ENCODE peak calls at places on chromosome 12, in six cellular contexts. L is ovary, T is HCT116, A is esophagus squamous epithelium, Z is IMR-90, K is endothelial cell of umbilical vein. Q is an unnamed sample. For H3K36me3, the result is how much of the 10 kb centered on the place peaks cover.

GRCh38 chr12:54658306-54659264 is 10.4 kb upstream of the DCD start:
- DNase-seq in L (no peak), T (peak), A (no peak), Z (peak), K (peak), Q (no peak)

GRCh38 chr12:94261119-94261518 is 112.7 kb downstream of the PLXNC1 start:
- DNase-seq in L (no peak), T (no peak), A (no peak), Z (no peak), K (no peak), Q (no peak)

GRCh38 chr12:96263449-96263902 is 69.3 kb downstream of the ELK3 start:
- DNase-seq in L (no peak), T (no peak), A (no peak), Z (peak), K (peak), Q (no peak)

GRCh38 chr12:54890339-54890738 is 36.0 kb downstream of the MUCL1 start:
- DNase-seq in L (no peak), T (no peak), A (no peak), Z (no peak), K (no peak), Q (no peak)

GRCh38 chr12:25416516-25416915 is 136.6 kb downstream of the LMNTD1 start:
- DNase-seq in L (no peak), T (no peak), A (no peak), Z (no peak), K (no peak), Q (no peak)

GRCh38 chr12:25979059-25979458 is 20.6 kb downstream of the RASSF8 start:
- DNase-seq in L (no peak), T (no peak), A (no peak), Z (no peak), K (no peak), Q (no peak)

GRCh38 chr12:60693019-60693626 is 1097.3 kb downstream of the SLC16A7 start:
- DNase-seq in L (no peak), T (no peak), A (no peak), Z (peak), K (no peak), Q (no peak)

GRCh38 chr12:75481774-75482173 is 1.2 kb downstream of the GLIPR1 start:
- DNase-seq in L (no peak), T (no peak), A (no peak), Z (peak), K (no peak), Q (no peak)

GRCh38 chr12:68565391-68565903 is 45.3 kb upstream of the RAP1B start:
- DNase-seq in L (no peak), T (no peak), A (no peak), Z (peak), K (peak), Q (no peak)

GRCh38 chr12:8779281-8779680 is 43.1 kb upstream of the A2ML1 start:
- DNase-seq in L (no peak), T (no peak), A (no peak), Z (no peak), K (peak), Q (no peak)

GRCh38 chr12:8771072-8771471 is 51.3 kb upstream of the A2ML1 start:
- DNase-seq in L (no peak), T (no peak), A (no peak), Z (no peak), K (no peak), Q (no peak)

GRCh38 chr12:8770499-8770898 is 51.9 kb upstream of the A2ML1 start:
- DNase-seq in L (no peak), T (no peak), A (no peak), Z (no peak), K (no peak), Q (no peak)

DNA sequence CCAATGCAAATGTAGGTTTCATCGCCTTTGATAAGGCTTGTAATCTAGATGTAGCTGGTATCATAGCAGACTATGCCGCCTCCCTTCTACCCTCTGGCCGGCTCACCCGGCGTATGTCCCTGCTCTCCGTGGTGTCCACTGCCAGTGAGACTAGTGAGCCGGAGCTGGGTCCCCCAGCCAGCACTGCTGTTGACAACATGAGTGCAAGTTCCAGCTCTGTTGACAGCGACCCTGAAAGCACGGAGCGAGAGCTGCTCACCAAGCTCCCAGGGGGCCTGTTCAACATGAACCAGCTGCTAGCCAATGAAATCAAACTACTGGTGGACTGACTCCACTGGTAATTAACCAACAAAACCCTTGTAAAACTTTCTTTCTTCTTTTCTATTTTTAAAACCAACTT is 49.0 kb upstream of the A2ML1 start:
- DNase-seq in L (no peak), T (no peak), A (no peak), Z (no peak), K (no peak), Q (no peak)
- TF ChIP-seq POLR2A in L (no peak), T (no peak), A (no peak), Z (no peak), K (no peak), Q (no peak)

GRCh38 chr12:12562016-12562483 is 613 bp downstream of the DUSP16 start:
- DNase-seq in L (peak), T (no peak), A (no peak), Z (peak), K (peak), Q (no peak)
- H3K36me3 ChIP-seq in L (under half), T (under half), A (under half), Z (under half), K (under half), Q (under half)

GRCh38 chr12:70659077-70659606 is 21.9 kb upstream of the PTPRB start:
- DNase-seq in L (no peak), T (no peak), A (no peak), Z (no peak), K (no peak), Q (no peak)

GRCh38 chr12:70657621-70658286 is 20.5 kb upstream of the PTPRB start:
- DNase-seq in L (no peak), T (no peak), A (no peak), Z (no peak), K (no peak), Q (no peak)

GRCh38 chr12:70661762-70662161 is 24.5 kb upstream of the PTPRB start:
- DNase-seq in L (no peak), T (no peak), A (no peak), Z (peak), K (peak), Q (no peak)

GRCh38 chr12:70660002-70660604 is 22.9 kb upstream of the PTPRB start:
- DNase-seq in L (no peak), T (no peak), A (no peak), Z (no peak), K (no peak), Q (no peak)

DNA sequence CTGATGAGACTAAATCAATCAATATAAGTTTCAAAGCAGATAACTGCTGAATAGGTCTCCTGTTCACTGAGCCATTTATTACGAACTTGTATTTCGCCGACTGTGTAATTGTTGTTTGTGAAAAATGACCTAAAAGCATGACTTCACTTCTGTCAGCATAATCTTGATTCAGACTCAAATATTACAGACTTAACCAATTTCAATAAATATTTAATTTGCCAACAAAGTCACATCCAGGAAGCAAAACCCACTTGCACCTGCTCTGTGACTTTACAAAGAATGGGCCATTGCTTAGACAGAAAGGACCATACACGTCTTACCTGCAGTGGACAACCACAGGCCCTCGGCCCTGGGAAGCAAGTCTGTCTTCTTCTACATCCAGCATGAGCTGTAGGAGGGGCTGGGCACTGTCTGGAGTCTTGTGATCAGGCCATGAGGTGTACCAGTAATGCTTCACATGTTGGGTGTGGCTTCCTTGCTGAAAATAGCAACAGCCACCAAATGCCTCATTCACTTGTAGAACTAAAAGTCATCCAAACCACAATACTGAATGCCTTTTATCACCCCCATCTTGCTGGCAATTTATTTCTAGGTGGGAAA is 23.5 kb upstream of the PTPRB start:
- DNase-seq in L (no peak), T (peak), A (no peak), Z (peak), K (peak), Q (peak)
- TF ChIP-seq POLR2A in L (no peak), T (no peak), A (no peak), Z (no peak), K (no peak), Q (no peak)

GRCh38 chr12:48131517-48131916 is 12.4 kb downstream of the PFKM start:
- DNase-seq in L (no peak), T (no peak), A (no peak), Z (no peak), K (no peak), Q (no peak)
- H3K36me3 ChIP-seq in L (under half), T (half or more), A (half or more), Z (under half), K (under half), Q (half or more)

GRCh38 chr12:43992856-43993255 is 157.0 kb downstream of the TMEM117 start:
- DNase-seq in L (no peak), T (no peak), A (no peak), Z (no peak), K (no peak), Q (no peak)
- TF ChIP-seq POLR2A in L (no peak), T (no peak), A (no peak), Z (no peak), K (no peak), Q (no peak)

GRCh38 chr12:53478865-53479264 is 20.4 kb downstream of the MAP3K12 start:
- DNase-seq in L (no peak), T (no peak), A (no peak), Z (no peak), K (no peak), Q (no peak)
- H3K36me3 ChIP-seq in L (under half), T (half or more), A (half or more), Z (half or more), K (half or more), Q (half or more)

GRCh38 chr12:71142046-71142445 is 15.8 kb downstream of the TSPAN8 start:
- DNase-seq in L (no peak), T (no peak), A (no peak), Z (no peak), K (no peak), Q (no peak)

GRCh38 chr12:71144682-71145081 is 13.1 kb downstream of the TSPAN8 start:
- DNase-seq in L (no peak), T (no peak), A (no peak), Z (no peak), K (peak), Q (no peak)

GRCh38 chr12:71138011-71138410 is 19.8 kb downstream of the TSPAN8 start:
- DNase-seq in L (no peak), T (no peak), A (no peak), Z (no peak), K (no peak), Q (no peak)

GRCh38 chr12:71139153-71139735 is 18.6 kb downstream of the TSPAN8 start:
- DNase-seq in L (no peak), T (no peak), A (no peak), Z (no peak), K (no peak), Q (no peak)

GRCh38 chr12:71141270-71141948 is 16.4 kb downstream of the TSPAN8 start:
- DNase-seq in L (no peak), T (no peak), A (no peak), Z (no peak), K (no peak), Q (no peak)
- TF ChIP-seq POLR2A in L (no peak), T (no peak), A (no peak), Z (no peak), K (no peak), Q (no peak)

GRCh38 chr12:104079024-104079423 is 14.7 kb downstream of the HCFC2 start:
- DNase-seq in L (no peak), T (no peak), A (no peak), Z (no peak), K (no peak), Q (no peak)

GRCh38 chr12:104080764-104081163 is 16.4 kb downstream of the HCFC2 start:
- DNase-seq in L (no peak), T (no peak), A (no peak), Z (no peak), K (no peak), Q (no peak)

DNA sequence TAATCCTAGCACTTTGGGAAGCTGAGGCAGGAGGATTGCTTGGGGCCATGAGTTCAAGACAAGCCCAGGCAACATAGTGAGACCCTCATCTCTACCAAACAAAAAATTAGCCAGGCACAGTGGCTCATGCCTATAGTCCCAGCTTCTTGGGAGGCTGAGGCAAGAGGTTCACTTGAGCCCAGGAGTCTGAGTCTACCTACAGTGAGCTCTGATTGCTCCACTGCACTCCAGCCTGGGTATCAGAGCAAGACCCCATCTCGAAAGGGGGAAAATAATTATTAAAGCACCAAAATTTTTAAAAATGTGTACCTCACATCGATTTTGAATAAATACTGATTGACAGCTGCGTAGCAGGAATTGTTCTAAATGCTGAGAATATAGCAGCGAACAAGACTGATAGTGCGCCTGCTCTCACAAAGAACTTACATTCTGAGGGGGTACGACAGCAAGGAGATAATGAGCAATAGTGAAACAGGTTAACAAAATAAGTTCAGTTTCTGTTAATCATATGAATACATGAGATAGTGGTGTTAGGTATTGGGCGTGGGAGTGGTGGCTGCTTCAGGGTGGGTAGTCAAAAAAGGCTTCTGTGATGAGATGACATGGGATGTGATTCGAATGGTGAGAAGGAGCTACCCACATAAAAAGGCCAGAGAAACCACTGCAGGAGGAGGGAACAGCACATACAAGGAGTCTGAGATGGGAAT is 19.6 kb downstream of the HCFC2 start:
- DNase-seq in L (no peak), T (no peak), A (no peak), Z (no peak), K (no peak), Q (no peak)
- H3K36me3 ChIP-seq in L (under half), T (under half), A (half or more), Z (under half), K (under half), Q (under half)

GRCh38 chr12:6834254-6834653 is 6.0 kb downstream of the P3H3 start:
- DNase-seq in L (no peak), T (no peak), A (no peak), Z (no peak), K (no peak), Q (no peak)
- TF ChIP-seq POLR2A in L (no peak), T (no peak), A (no peak), Z (no peak), K (no peak), Q (no peak)

DNA sequence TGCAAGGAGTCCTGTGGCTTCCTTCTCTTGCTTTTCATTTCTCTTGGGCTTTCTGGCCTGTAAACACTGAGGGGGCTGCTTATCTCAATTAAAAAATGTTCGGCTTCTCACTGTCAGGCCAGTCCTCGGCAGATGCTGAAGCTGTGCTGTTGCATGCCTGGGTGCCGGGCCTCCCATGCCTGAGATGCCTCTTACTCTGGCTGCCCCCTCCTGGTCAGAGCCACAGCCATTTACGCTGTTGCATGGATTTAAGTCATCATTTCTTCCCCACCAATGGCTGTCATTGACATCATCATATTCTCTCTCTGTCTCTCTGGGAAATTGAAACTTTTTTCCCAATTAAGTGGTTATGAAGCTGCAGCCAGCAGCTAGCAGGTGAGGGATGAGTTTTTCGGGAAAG is 53.7 kb downstream of the FOXN4 start:
- DNase-seq in L (no peak), T (no peak), A (no peak), Z (peak), K (no peak), Q (no peak)
- H3K36me3 ChIP-seq in L (under half), T (under half), A (half or more), Z (under half), K (under half), Q (half or more)